ENCODE peak calls at places on chromosomes 4 and X, in nine cellular contexts. V is activated CD8-positive, alpha-beta memory T cell treated with anti-CD3 and anti-CD28 coated beads for 48 hours; E is neural crest cell; C is hepatic stellate cell; F is ureter; X is upper lobe of left lung; Y is progenitor cell of endocrine pancreas; G is RPMI7951; H is IMR-90. I is an unnamed sample.

GRCh38 chr4:39357002-39357401 is 9.2 kb downstream of the RFC1 start:
- DNase-seq in E (no peak), G (no peak), C (no peak), F (no peak), X (no peak), H (no peak), V (no peak), Y (no peak), I (no peak)

GRCh38 chrX:11893933-11894710 is 136.1 kb downstream of the MSL3 start:
- DNase-seq in C (no peak), F (no peak), H (no peak), X (no peak), G (no peak), E (no peak), V (no peak), Y (no peak), I (no peak)

GRCh38 chr4:105182211-105182610 is 35.5 kb downstream of the TET2 start:
- DNase-seq in F (no peak), H (peak), V (no peak), Y (no peak), X (no peak), G (no peak), E (no peak), C (no peak), I (no peak)

GRCh38 chr4:52376107-52376704 is 282.9 kb downstream of the USP46 start:
- DNase-seq in G (peak), C (peak), X (no peak), H (peak), F (no peak), E (peak), Y (no peak), V (no peak), I (no peak)

GRCh38 chrX:39476596-39476995 is 621.2 kb downstream of the BCOR start:
- DNase-seq in V (no peak), E (no peak), C (no peak), F (no peak), G (no peak), H (no peak), X (peak), Y (no peak), I (no peak)

GRCh38 chr4:99800332-99801004 is 16.2 kb upstream of the DAPP1 start:
- DNase-seq in H (no peak), X (no peak), G (no peak), F (no peak), E (no peak), V (no peak), Y (no peak), C (no peak), I (no peak)

GRCh38 chrX:86171366-86171765 is 23.1 kb downstream of the DACH2 start:
- DNase-seq in H (peak), C (peak), X (no peak), E (no peak), G (peak), V (no peak), F (no peak), Y (no peak), I (no peak)

GRCh38 chr4:120869511-120870278 is 52.8 kb downstream of the PRDM5 start:
- DNase-seq in E (no peak), C (no peak), F (no peak), G (no peak), H (peak), Y (no peak), X (no peak), V (no peak), I (no peak)

GRCh38 chrX:148530464-148531077 is 30.2 kb downstream of the AFF2 start:
- DNase-seq in V (no peak), G (peak), F (no peak), X (no peak), H (peak), Y (no peak), C (no peak), E (peak), I (no peak)

GRCh38 chr4:48912349-48912748 is 5.8 kb upstream of the OCIAD2 start:
- DNase-seq in X (no peak), E (no peak), G (no peak), F (no peak), Y (no peak), H (no peak), V (no peak), C (no peak), I (no peak)

GRCh38 chrX:3345281-3346081 is 971 bp downstream of the MXRA5 start:
- DNase-seq in F (peak), C (no peak), X (peak), E (peak), V (no peak), G (peak), Y (peak), H (no peak), I (peak)

GRCh38 chr4:54233128-54233696 is 4.1 kb downstream of the PDGFRA start:
- DNase-seq in F (peak), V (peak), E (peak), G (peak), X (peak), Y (peak), C (peak), H (peak), I (peak)

GRCh38 chrX:67614006-67614405 is 70.2 kb downstream of the AR start:
- DNase-seq in E (no peak), C (no peak), F (no peak), Y (no peak), V (no peak), G (peak), X (no peak), H (no peak), I (no peak)

GRCh38 chr4:182555997-182556418 is 312.8 kb downstream of the TENM3 start:
- DNase-seq in Y (no peak), X (no peak), G (peak), E (no peak), F (no peak), V (no peak), H (peak), C (peak), I (no peak)

GRCh38 chrX:149365061-149365460 is 140.0 kb downstream of the IDS start:
- DNase-seq in F (no peak), H (no peak), X (no peak), E (no peak), V (no peak), Y (no peak), G (peak), C (no peak), I (no peak)

GRCh38 chr4:135508006-135508714 is 1306.6 kb upstream of the PABPC4L start:
- DNase-seq in F (no peak), G (peak), Y (no peak), E (no peak), X (no peak), C (peak), H (peak), V (no peak), I (no peak)

GRCh38 chrX:154063234-154063633 is 34.3 kb downstream of the MECP2 start:
- DNase-seq in Y (no peak), G (no peak), H (no peak), X (no peak), V (no peak), F (no peak), E (no peak), C (no peak), I (no peak)

GRCh38 chr4:85744950-85745349 is 270.0 kb downstream of the ARHGAP24 start:
- DNase-seq in C (no peak), E (no peak), G (peak), X (no peak), V (no peak), H (no peak), Y (no peak), F (no peak), I (no peak)

GRCh38 chrX:74420194-74421035 is 878 bp upstream of the SLC16A2 start:
- DNase-seq in Y (peak), C (peak), V (no peak), X (peak), F (peak), G (peak), H (peak), E (peak), I (no peak)

I was measured in mesothelial cell of epicardium.